ENCODE peak calls at places on chromosomes 16 and 17, in five cellular contexts. One of them, this sample, is unnamed. For H3K9me3, H3K36me3 and H3K4me1, the result is how much of the 10 kb centered on the place peaks cover.

GRCh38 chr17:3511841-3512511 is 36.2 kb downstream of the ASPA start:
- DNase-seq in endothelial cell of umbilical vein: no peak
- DNase-seq in psoas muscle: peak
- DNase-seq in BE2C: no peak
- DNase-seq in OCI-LY7: no peak
- DNase-seq in this sample: no peak

GRCh38 chr17:46783031-46783593 is 35.4 kb downstream of the WNT3 start:
- DNase-seq in endothelial cell of umbilical vein: no peak
- DNase-seq in psoas muscle: no peak
- DNase-seq in BE2C: no peak
- DNase-seq in OCI-LY7: no peak
- DNase-seq in this sample: no peak

GRCh38 chr16:57863434-57864160 is 61.3 kb upstream of the KIFC3 start:
- DNase-seq in endothelial cell of umbilical vein: peak
- DNase-seq in psoas muscle: peak
- DNase-seq in BE2C: peak
- DNase-seq in OCI-LY7: no peak
- DNase-seq in this sample: peak

GRCh38 chr17:82687375-82687861 is 11.1 kb downstream of the RAB40B start:
- DNase-seq in endothelial cell of umbilical vein: no peak
- DNase-seq in psoas muscle: peak
- DNase-seq in BE2C: no peak
- DNase-seq in OCI-LY7: no peak
- DNase-seq in this sample: no peak

GRCh38 chr17:17305282-17305801 is 2.2 kb downstream of the NT5M start:
- DNase-seq in endothelial cell of umbilical vein: no peak
- DNase-seq in psoas muscle: no peak
- DNase-seq in BE2C: peak
- DNase-seq in OCI-LY7: peak
- DNase-seq in this sample: peak

GRCh38 chr17:40095944-40096791 is 4.2 kb downstream of the NR1D1 start:
- DNase-seq in endothelial cell of umbilical vein: no peak
- DNase-seq in psoas muscle: peak
- DNase-seq in BE2C: no peak
- DNase-seq in OCI-LY7: peak
- DNase-seq in this sample: no peak

GRCh38 chr16:66927918-66928649 is 2.7 kb upstream of the RRAD start:
- DNase-seq in endothelial cell of umbilical vein: no peak
- DNase-seq in psoas muscle: peak
- DNase-seq in BE2C: no peak
- DNase-seq in OCI-LY7: no peak
- DNase-seq in this sample: no peak

GRCh38 chr17:61361084-61361483 is 38.6 kb upstream of the TBX2 start:
- DNase-seq in endothelial cell of umbilical vein: no peak
- DNase-seq in psoas muscle: no peak
- DNase-seq in BE2C: no peak
- DNase-seq in OCI-LY7: no peak
- DNase-seq in this sample: no peak

GRCh38 chr16:89201467-89202377 is 1.4 kb upstream of the SLC22A31 start:
- DNase-seq in endothelial cell of umbilical vein: peak
- DNase-seq in psoas muscle: peak
- DNase-seq in BE2C: peak
- DNase-seq in OCI-LY7: peak
- DNase-seq in this sample: no peak

GRCh38 chr16:77335652-77336234 is 99.1 kb downstream of the ADAMTS18 start:
- DNase-seq in endothelial cell of umbilical vein: no peak
- DNase-seq in psoas muscle: no peak
- DNase-seq in BE2C: no peak
- DNase-seq in OCI-LY7: no peak
- DNase-seq in this sample: no peak

GRCh38 chr17:34556384-34556783 is 23.0 kb upstream of the TMEM132E start:
- DNase-seq in endothelial cell of umbilical vein: no peak
- DNase-seq in psoas muscle: no peak
- DNase-seq in BE2C: no peak
- DNase-seq in OCI-LY7: no peak
- DNase-seq in this sample: no peak

GRCh38 chr17:73976147-73976546 is 227.3 kb upstream of the RPL38 start:
- DNase-seq in endothelial cell of umbilical vein: no peak
- DNase-seq in psoas muscle: no peak
- DNase-seq in BE2C: peak
- DNase-seq in OCI-LY7: no peak
- DNase-seq in this sample: peak

GRCh38 chr16:25108054-25108453 is 3.5 kb upstream of the LCMT1 start:
- DNase-seq in endothelial cell of umbilical vein: no peak
- DNase-seq in psoas muscle: no peak
- DNase-seq in BE2C: peak
- DNase-seq in OCI-LY7: peak
- DNase-seq in this sample: no peak

GRCh38 chr16:16120382-16121184 is 102.7 kb downstream of the ABCC6 start:
- DNase-seq in endothelial cell of umbilical vein: peak
- DNase-seq in psoas muscle: peak
- DNase-seq in BE2C: peak
- DNase-seq in OCI-LY7: no peak
- DNase-seq in this sample: no peak

GRCh38 chr17:74114881-74115470 is 88.5 kb upstream of the RPL38 start:
- DNase-seq in endothelial cell of umbilical vein: no peak
- DNase-seq in psoas muscle: no peak
- DNase-seq in BE2C: no peak
- DNase-seq in OCI-LY7: no peak
- DNase-seq in this sample: no peak

GRCh38 chr16:73170587-73170986 is 122.7 kb upstream of the ZFHX3 start:
- DNase-seq in endothelial cell of umbilical vein: peak
- DNase-seq in psoas muscle: no peak
- DNase-seq in BE2C: no peak
- DNase-seq in OCI-LY7: no peak
- DNase-seq in this sample: no peak

GRCh38 chr16:79006206-79006605 is 594.3 kb downstream of the MAF start:
- DNase-seq in endothelial cell of umbilical vein: no peak
- DNase-seq in psoas muscle: no peak
- DNase-seq in BE2C: no peak
- DNase-seq in OCI-LY7: no peak
- DNase-seq in this sample: no peak

GRCh38 chr17:43418441-43419374 is 19.9 kb downstream of the ARL4D start:
- DNase-seq in endothelial cell of umbilical vein: no peak
- DNase-seq in psoas muscle: peak
- DNase-seq in BE2C: peak
- DNase-seq in OCI-LY7: no peak
- DNase-seq in this sample: peak

DNA sequence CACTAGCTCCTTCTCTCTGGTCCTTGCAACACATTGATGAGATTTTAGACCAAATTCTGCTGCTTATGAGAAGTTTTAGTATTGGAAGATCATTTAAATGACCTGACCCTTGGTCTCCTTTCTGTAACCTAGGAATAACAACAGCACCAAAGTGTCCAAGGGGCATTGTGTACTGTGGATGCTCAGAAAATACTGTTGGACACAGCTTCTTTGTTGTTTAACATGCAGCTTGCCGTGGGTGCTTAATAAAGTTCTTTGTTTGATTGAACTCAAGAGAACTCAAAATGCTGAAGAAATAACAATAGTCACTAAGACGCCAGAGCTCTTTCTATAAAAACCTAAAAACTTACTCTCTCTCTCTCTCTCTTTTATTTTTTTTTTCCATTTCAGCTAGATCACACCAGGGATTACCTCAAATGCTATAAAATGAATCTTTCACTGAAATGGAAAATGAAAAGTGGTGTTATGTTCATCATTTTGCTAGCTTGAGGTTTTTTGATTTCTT is 548.9 kb upstream of the CDH8 start:
- DNase-seq in endothelial cell of umbilical vein: no peak
- DNase-seq in psoas muscle: no peak
- DNase-seq in BE2C: no peak
- DNase-seq in OCI-LY7: no peak
- DNase-seq in this sample: no peak
- H3K9me3 ChIP-seq in endothelial cell of umbilical vein: under half
- H3K9me3 ChIP-seq in psoas muscle: under half
- H3K9me3 ChIP-seq in BE2C: under half
- H3K9me3 ChIP-seq in OCI-LY7: under half
- H3K9me3 ChIP-seq in this sample: under half

DNA sequence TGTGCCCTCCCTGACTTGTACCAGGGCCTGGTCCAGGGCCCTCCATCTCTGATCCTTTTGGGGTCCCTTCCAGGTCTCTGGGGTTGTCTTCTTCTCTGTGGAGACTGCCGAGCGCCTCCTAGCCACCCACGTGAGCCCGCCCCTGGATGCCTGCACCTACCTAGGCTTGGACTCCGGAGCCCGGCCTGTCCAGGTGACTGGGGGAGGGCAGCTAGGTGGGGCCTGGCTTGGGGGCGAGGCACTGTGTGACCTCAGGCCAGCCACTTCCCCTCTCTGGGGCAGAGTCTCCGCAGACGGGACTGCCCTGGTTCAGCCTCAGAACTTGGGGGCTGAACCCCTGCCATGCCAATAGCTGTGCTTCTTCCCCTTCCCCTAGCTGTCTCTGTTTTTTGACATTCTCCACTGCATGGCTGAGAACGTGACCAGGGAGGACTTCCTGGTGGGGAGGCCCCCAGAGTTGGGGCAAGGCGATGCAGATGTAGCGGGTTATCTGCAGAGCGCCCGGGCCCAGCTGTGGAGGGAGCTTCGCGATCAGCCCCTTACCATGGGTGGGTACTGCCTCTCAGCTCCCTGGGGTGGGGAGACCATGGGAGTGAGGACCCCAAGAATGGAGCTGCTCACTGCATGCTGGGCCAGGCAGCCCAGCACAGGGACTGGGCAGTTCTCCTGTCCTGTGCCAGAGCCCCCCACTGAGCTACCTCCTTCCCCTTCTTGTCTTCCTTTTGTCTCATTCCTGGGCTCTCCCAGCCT is 14.6 kb downstream of the FCSK start:
- DNase-seq in endothelial cell of umbilical vein: no peak
- DNase-seq in psoas muscle: no peak
- DNase-seq in BE2C: no peak
- DNase-seq in OCI-LY7: no peak
- DNase-seq in this sample: no peak
- H3K36me3 ChIP-seq in endothelial cell of umbilical vein: under half
- H3K36me3 ChIP-seq in psoas muscle: under half
- H3K36me3 ChIP-seq in BE2C: under half
- H3K36me3 ChIP-seq in OCI-LY7: under half
- H3K36me3 ChIP-seq in this sample: half or more

DNA sequence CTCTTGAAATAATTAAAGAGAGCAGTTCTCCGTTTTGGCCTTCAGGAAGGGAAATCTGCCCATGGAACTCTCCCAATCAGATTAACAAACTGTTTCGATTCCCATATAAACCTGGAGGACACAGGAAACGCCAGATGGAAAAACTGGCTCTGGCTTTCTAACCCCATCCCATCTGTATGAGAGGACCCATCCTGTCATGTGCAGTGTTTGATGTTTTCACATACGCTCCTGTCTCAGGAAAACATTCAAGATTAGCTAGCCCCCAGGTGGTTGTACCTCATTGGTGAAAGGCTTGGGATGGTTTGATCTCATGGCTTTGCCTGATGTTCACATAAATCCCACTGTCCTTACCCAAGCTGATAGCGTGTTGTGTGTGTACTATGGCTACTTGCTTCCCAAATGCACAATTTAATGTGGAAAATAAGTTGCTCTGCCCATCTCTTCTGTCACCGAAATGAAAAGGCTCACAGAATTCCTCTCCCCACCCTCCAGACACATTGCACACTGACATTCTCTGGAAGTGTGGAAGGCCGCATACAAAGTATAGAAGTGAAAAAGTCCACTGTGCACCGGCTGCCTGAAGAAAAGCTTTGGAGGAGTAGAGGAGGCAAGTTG is 18.2 kb upstream of the ERN1 start:
- DNase-seq in endothelial cell of umbilical vein: peak
- DNase-seq in psoas muscle: no peak
- DNase-seq in BE2C: peak
- DNase-seq in OCI-LY7: peak
- DNase-seq in this sample: no peak
- H3K4me1 ChIP-seq in endothelial cell of umbilical vein: under half
- H3K4me1 ChIP-seq in psoas muscle: half or more
- H3K4me1 ChIP-seq in BE2C: under half
- H3K4me1 ChIP-seq in OCI-LY7: under half
- H3K4me1 ChIP-seq in this sample: under half

GRCh38 chr16:14309001-14309886 is 238.1 kb downstream of the MRTFB start:
- DNase-seq in endothelial cell of umbilical vein: no peak
- DNase-seq in psoas muscle: peak
- DNase-seq in BE2C: peak
- DNase-seq in OCI-LY7: peak
- DNase-seq in this sample: no peak
- H3K9me3 ChIP-seq in endothelial cell of umbilical vein: under half
- H3K9me3 ChIP-seq in psoas muscle: under half
- H3K9me3 ChIP-seq in BE2C: under half
- H3K9me3 ChIP-seq in OCI-LY7: under half
- H3K9me3 ChIP-seq in this sample: under half

DNA sequence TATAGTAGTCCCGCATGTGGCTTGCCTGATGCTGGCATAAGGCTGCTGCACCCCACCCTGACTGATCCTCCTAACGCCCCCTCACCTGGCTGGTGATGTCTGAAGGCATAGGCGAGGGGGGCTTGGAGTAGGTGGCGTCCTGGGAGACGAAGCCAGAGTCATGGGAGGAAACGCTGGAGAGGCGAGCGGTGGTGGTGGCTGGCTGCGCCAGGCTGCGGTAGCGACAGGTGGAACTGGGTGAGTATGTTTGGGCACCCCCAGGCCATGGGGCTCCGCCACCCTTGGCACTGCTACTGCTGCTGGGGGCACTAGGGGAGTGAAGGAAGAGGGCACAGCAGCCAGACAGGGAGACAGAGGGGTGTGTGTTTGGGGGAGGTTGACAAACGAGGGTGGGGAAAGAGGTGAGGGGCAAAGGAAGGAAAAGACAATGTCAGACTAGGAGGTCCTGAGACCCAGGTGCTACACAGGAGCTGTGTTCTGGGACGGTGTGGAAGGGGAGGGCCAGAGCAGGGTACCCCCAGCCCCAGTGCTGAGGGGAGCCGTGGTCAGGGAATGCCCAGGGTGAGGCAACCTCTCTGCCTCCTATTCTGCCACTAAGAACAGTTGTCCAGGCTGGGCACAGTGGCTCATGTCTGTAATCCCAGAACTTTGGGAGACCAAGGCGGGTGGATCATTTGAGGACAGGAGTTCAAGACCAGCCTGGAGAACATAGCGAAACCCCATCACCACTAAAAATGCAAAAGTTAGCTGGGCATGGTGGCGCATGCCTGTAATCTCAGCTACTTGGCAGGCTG is 11.4 kb downstream of the MTSS2 start:
- DNase-seq in endothelial cell of umbilical vein: no peak
- DNase-seq in psoas muscle: peak
- DNase-seq in BE2C: no peak
- DNase-seq in OCI-LY7: no peak
- DNase-seq in this sample: peak
- H3K36me3 ChIP-seq in endothelial cell of umbilical vein: under half
- H3K36me3 ChIP-seq in psoas muscle: under half
- H3K36me3 ChIP-seq in BE2C: half or more
- H3K36me3 ChIP-seq in OCI-LY7: under half
- H3K36me3 ChIP-seq in this sample: half or more

GRCh38 chr17:66893863-66894262 is 58.9 kb downstream of the CACNG5 start:
- DNase-seq in endothelial cell of umbilical vein: no peak
- DNase-seq in psoas muscle: no peak
- DNase-seq in BE2C: no peak
- DNase-seq in OCI-LY7: no peak
- DNase-seq in this sample: no peak
- H3K4me1 ChIP-seq in endothelial cell of umbilical vein: under half
- H3K4me1 ChIP-seq in psoas muscle: under half
- H3K4me1 ChIP-seq in BE2C: under half
- H3K4me1 ChIP-seq in OCI-LY7: under half
- H3K4me1 ChIP-seq in this sample: under half

DNA sequence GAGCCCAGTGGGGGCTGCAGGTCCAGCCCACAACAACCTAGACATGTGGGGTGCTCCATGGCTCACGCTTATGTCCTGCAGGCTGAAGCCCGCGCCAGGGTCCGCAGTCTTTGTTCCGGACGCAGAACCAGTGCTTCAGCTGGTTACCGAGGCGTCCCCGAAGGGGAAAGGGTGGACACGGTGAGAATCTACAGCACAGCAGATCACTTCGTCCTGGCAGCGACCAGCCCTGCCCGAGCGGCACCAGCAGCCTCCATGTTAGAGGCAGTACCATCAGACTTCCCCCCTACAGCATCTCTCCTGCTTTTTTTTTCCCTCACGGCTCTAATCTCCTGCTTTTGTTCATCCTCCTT is 1736.4 kb downstream of the TP53TG3F start:
- DNase-seq in endothelial cell of umbilical vein: no peak
- DNase-seq in psoas muscle: no peak
- DNase-seq in BE2C: no peak
- DNase-seq in OCI-LY7: no peak
- DNase-seq in this sample: no peak
- H3K9me3 ChIP-seq in endothelial cell of umbilical vein: under half
- H3K9me3 ChIP-seq in psoas muscle: under half
- H3K9me3 ChIP-seq in BE2C: under half
- H3K9me3 ChIP-seq in OCI-LY7: under half
- H3K9me3 ChIP-seq in this sample: under half